ENCODE peak calls at places on chromosome 4, in five cellular contexts. U is omental fat pad, B is foreskin fibroblast, J is progenitor cell of endocrine pancreas, I is left ventricle myocardium inferior. D is an unnamed sample.

GRCh38 chr4:59655996-59656395 is 1544.1 kb upstream of the ADGRL3 start:
- DNase-seq in J (no peak), B (no peak), I (no peak), U (no peak), D (no peak)

GRCh38 chr4:123361195-123361861 is 35.3 kb upstream of the SPRY1 start:
- DNase-seq in U (no peak), J (no peak), I (no peak), B (peak), D (peak)

GRCh38 chr4:25977397-25978170 is 63.6 kb downstream of the SMIM20 start:
- DNase-seq in I (no peak), U (no peak), B (no peak), J (no peak), D (no peak)

GRCh38 chr4:158346576-158346975 is 136.3 kb downstream of the TMEM144 start:
- DNase-seq in B (no peak), J (no peak), U (no peak), I (no peak), D (no peak)

GRCh38 chr4:46992338-46992737 is 1.0 kb downstream of the GABRA4 start:
- DNase-seq in J (no peak), U (no peak), I (no peak), B (no peak), D (no peak)

GRCh38 chr4:4735870-4736269 is 123.6 kb upstream of the MSX1 start:
- DNase-seq in I (no peak), J (no peak), B (peak), U (no peak), D (no peak)

GRCh38 chr4:123401466-123402175 is 5.0 kb downstream of the SPRY1 start:
- DNase-seq in B (no peak), I (no peak), J (no peak), U (no peak), D (no peak)

GRCh38 chr4:120682981-120683380 is 239.5 kb downstream of the PRDM5 start:
- DNase-seq in U (no peak), B (peak), I (no peak), J (no peak), D (peak)

GRCh38 chr4:110477836-110478235 is 1.9 kb downstream of the ENPEP start:
- DNase-seq in I (no peak), J (no peak), U (no peak), B (no peak), D (no peak)

GRCh38 chr4:56655209-56655626 is 25.9 kb downstream of the HOPX start:
- DNase-seq in I (peak), U (no peak), B (peak), J (no peak), D (no peak)

GRCh38 chr4:41657561-41657960 is 91.0 kb downstream of the PHOX2B start:
- DNase-seq in J (no peak), U (no peak), B (no peak), I (no peak), D (no peak)

GRCh38 chr4:131137196-131137595 is 2011.9 kb upstream of the PCDH10 start:
- DNase-seq in I (no peak), J (no peak), U (no peak), B (no peak), D (no peak)

GRCh38 chr4:19382993-19383392 is 868.7 kb upstream of the SLIT2 start:
- DNase-seq in I (no peak), B (peak), J (no peak), U (no peak), D (peak)

GRCh38 chr4:181524455-181524854 is 718.7 kb upstream of the TENM3 start:
- DNase-seq in I (no peak), J (no peak), B (no peak), U (no peak), D (no peak)

GRCh38 chr4:139962130-139962684 is 191.8 kb downstream of the MAML3 start:
- DNase-seq in J (no peak), I (no peak), B (no peak), U (no peak), D (no peak)

GRCh38 chr4:88027611-88028608 is 20.5 kb downstream of the PKD2 start:
- DNase-seq in U (no peak), J (no peak), B (peak), I (no peak), D (peak)

GRCh38 chr4:93319011-93319410 is 509.5 kb upstream of the ATOH1 start:
- DNase-seq in B (peak), U (no peak), I (no peak), J (no peak), D (no peak)

GRCh38 chr4:79650794-79651431 is 242.9 kb upstream of the GK2 start:
- DNase-seq in U (no peak), I (no peak), J (no peak), B (peak), D (peak)

GRCh38 chr4:146333187-146333894 is 119.0 kb downstream of the REELD1 start:
- DNase-seq in I (no peak), B (peak), U (no peak), J (no peak), D (peak)

GRCh38 chr4:24078347-24078962 is 188.6 kb upstream of the PPARGC1A start:
- DNase-seq in U (no peak), J (no peak), I (no peak), B (no peak), D (no peak)

GRCh38 chr4:20760053-20760452 is 59.8 kb downstream of the PACRGL start:
- DNase-seq in J (no peak), I (no peak), U (no peak), B (no peak), D (no peak)
- TF ChIP-seq CTCF in J (no peak), I (no peak), U (no peak), B (no peak), D (peak)

GRCh38 chr4:168514249-168514852 is 17.5 kb downstream of the PALLD start:
- DNase-seq in J (no peak), B (peak), I (no peak), U (no peak), D (no peak)
- TF ChIP-seq CTCF in J (peak), B (no peak), I (peak), U (no peak), D (no peak)

GRCh38 chr4:65943076-65943475 is 272.8 kb upstream of the EPHA5 start:
- DNase-seq in J (no peak), I (no peak), B (no peak), U (no peak), D (peak)
- TF ChIP-seq CTCF in J (no peak), I (no peak), B (no peak), U (no peak), D (no peak)

GRCh38 chr4:20416800-20417199 is 165.1 kb downstream of the SLIT2 start:
- DNase-seq in J (no peak), U (no peak), I (no peak), B (no peak), D (no peak)

GRCh38 chr4:20408596-20408995 is 156.9 kb downstream of the SLIT2 start:
- DNase-seq in U (no peak), J (no peak), I (no peak), B (peak), D (no peak)

DNA sequence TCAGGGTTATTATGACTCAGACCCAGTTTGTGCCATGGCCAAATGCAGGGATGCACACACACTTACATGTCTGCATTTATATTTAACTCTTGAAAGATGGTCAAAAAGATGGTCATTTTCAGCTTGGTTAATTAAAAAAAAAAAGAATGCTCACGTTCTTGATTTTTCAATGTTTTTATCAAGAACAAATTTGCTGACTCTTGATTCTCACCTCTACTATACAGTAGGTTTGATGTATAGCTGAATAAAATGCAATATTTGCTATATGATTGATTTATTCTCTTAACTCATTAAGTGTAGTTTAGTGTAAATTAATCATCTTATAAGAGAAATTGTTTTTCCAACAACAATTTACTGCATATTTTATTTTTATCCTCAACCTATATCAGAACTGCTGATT is 160.4 kb downstream of the SLIT2 start:
- DNase-seq in J (no peak), U (no peak), I (no peak), B (no peak), D (no peak)
- TF ChIP-seq CTCF in J (no peak), U (no peak), I (no peak), B (no peak), D (no peak)

GRCh38 chr4:113064244-113064643 is 14.8 kb downstream of the ANK2 start:
- DNase-seq in I (no peak), J (peak), B (no peak), U (no peak), D (no peak)
- TF ChIP-seq CTCF in I (no peak), J (no peak), B (no peak), U (no peak), D (no peak)

GRCh38 chr4:112029642-112030235 is 115.5 kb upstream of the FAM241A start:
- DNase-seq in J (no peak), I (no peak), U (no peak), B (peak), D (no peak)

GRCh38 chr4:112036881-112037280 is 108.4 kb upstream of the FAM241A start:
- DNase-seq in U (no peak), B (peak), J (no peak), I (no peak), D (no peak)

GRCh38 chr4:112031712-112032328 is 113.4 kb upstream of the FAM241A start:
- DNase-seq in U (no peak), B (peak), I (no peak), J (peak), D (peak)
- TF ChIP-seq CTCF in U (no peak), B (peak), I (peak), J (peak), D (peak)

GRCh38 chr4:37130465-37130864 is 114.1 kb upstream of the NWD2 start:
- DNase-seq in J (no peak), I (no peak), B (no peak), U (no peak), D (no peak)

GRCh38 chr4:37138019-37138653 is 106.4 kb upstream of the NWD2 start:
- DNase-seq in J (no peak), I (no peak), B (no peak), U (no peak), D (no peak)

GRCh38 chr4:37132351-37132989 is 112.1 kb upstream of the NWD2 start:
- DNase-seq in U (no peak), B (no peak), J (no peak), I (no peak), D (no peak)
- TF ChIP-seq CTCF in U (peak), B (no peak), J (peak), I (no peak), D (no peak)

GRCh38 chr4:136985683-136986082 is 546.6 kb downstream of the PCDH18 start:
- DNase-seq in B (no peak), U (no peak), J (no peak), I (no peak), D (no peak)
- TF ChIP-seq CTCF in B (no peak), U (no peak), J (no peak), I (no peak), D (no peak)

D was measured in AG09309.